ENCODE peak calls at places on chromosomes 3 and 15, in four cellular contexts. Z is IMR-90, X is H9, R is H1. N is an unnamed sample.

GRCh38 chr15:33028495-33028894 is 166.0 kb downstream of the FMN1 start:
- DNase-seq in X (no peak), R (no peak), Z (peak; percentile 37), N (no peak)

GRCh38 chr3:42868841-42869240 is 6.8 kb downstream of the CYP8B1 start:
- DNase-seq in X (no peak), R (no peak), Z (no peak), N (no peak)

GRCh38 chr3:134992180-134992579 is 197.1 kb downstream of the EPHB1 start:
- DNase-seq in Z (no peak), R (no peak), X (no peak), N (no peak)

GRCh38 chr15:22866066-22866465 is 27.6 kb downstream of the NIPA2 start:
- DNase-seq in R (no peak), X (no peak), Z (peak; percentile 19), N (no peak)

GRCh38 chr3:97927699-97928098 is 44.5 kb downstream of the RIOX2 start:
- DNase-seq in X (no peak), R (no peak), Z (peak; percentile 66), N (no peak)

GRCh38 chr3:117645561-117646242 is 936.1 kb downstream of the TUSC7 start:
- DNase-seq in R (no peak), Z (peak; percentile 58), X (no peak), N (no peak)

GRCh38 chr15:73691398-73691797 is 7.2 kb downstream of the CD276 start:
- DNase-seq in R (no peak), Z (peak; percentile 77), X (peak; percentile 86), N (no peak)

GRCh38 chr15:63369296-63369695 is 12.3 kb downstream of the CA12 start:
- DNase-seq in X (no peak), R (no peak), Z (no peak), N (no peak)

GRCh38 chr3:132380979-132381944 is 36.0 kb upstream of the DNAJC13 start:
- DNase-seq in R (no peak), X (peak; percentile 33), Z (no peak), N (no peak)

GRCh38 chr15:81939604-81940440 is 106.0 kb downstream of the MEX3B start:
- DNase-seq in R (peak; percentile 15), X (no peak), Z (peak; percentile 81), N (peak; percentile 30)

GRCh38 chr3:172307143-172307560 is 141.1 kb downstream of the GHSR start:
- DNase-seq in X (no peak), R (no peak), Z (peak; percentile 70), N (no peak)

GRCh38 chr3:194906970-194907629 is 221.4 kb downstream of the FAM43A start:
- DNase-seq in X (no peak), R (no peak), Z (no peak), N (no peak)

GRCh38 chr15:61390138-61390537 is 161.0 kb upstream of the RORA start:
- DNase-seq in R (no peak), X (no peak), Z (no peak), N (no peak)

GRCh38 chr3:64214697-64215018 is 10.6 kb downstream of the PRICKLE2 start:
- DNase-seq in Z (peak; percentile 76), R (no peak), X (no peak), N (no peak)
- H2BK5ac ChIP-seq in Z (peak overlapping the region; percentile 75), R (no peak overlapping the region), X (no peak overlapping the region), N (no peak overlapping the region)

DNA sequence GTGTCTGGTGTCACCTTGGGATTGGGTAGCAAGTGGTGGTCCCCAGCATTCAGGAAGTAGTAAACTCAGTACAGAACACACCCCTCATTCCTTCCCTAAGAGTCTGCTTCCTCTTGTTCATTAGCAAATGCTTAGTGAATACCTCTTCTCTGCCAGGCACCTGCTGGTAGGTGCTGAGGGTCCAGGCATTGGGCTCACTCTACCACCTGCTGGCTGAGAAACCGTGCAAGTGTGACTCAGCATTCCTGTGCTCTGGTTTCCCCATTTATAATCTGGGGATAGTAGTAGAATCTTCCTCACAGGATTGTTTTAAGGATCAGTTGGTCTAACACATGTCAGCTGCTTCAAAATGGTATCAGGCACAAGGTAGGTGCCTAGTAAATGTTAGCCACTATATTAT is 4.8 kb downstream of the SHF start:
- DNase-seq in X (peak; percentile 61), R (no peak), Z (no peak), N (no peak)
- H2AK5ac ChIP-seq in X (no peak overlapping the region), R (no peak overlapping the region), Z (no peak overlapping the region), N (no peak overlapping the region)

DNA sequence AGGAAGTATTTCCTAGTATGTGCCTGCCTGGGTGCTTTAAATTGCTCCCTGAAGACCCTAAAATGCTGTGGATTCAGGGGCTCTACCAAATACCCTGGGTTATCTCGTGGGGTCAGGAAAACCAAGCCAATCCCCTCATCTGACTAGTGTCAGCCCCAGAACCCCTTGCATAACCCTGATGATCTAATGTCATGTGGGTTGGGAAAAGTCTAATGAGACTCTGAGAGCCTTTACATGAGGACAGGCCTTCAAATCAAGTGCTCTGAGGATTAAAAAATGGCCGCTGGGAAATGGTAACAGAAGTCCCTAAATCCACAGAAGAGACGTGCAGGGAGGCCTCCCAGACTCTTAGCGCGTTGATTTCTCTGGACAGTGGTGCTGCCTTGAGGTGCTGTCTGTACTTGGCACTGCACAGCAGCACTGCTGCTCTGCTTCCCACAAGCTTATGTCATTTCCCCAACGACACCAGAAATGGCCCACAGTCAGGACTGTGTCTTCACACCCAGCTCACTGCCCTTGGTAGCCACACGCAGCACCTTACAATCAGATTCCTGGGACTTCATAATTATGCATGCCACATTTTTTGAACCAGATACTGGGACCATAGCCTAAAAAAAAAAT is 16.6 kb downstream of the EIF4E3 start:
- DNase-seq in X (no peak), R (no peak), Z (no peak), N (no peak)
- H3K27ac ChIP-seq in X (no peak overlapping the region), R (no peak overlapping the region), Z (no peak overlapping the region), N (no peak overlapping the region)

DNA sequence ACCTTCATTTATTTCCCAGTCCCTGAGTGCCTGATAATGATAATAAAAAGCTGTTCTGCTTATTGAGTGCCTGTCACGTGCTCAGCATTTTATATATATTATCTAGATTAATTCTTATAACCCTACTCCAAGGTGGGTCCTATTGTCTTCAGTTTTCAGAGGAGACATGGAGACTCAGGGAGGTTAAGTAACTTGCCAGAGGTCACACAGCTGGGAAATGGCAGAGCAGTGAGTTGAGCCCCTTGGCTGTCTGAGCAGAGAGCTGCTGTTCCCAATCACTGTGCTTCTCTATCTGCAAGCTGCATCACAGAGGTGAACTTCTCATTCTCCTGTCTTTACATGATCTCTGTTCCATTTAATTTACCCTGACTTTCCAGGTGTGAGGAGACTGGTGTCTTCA is 32.3 kb upstream of the MRPS22 start:
- DNase-seq in X (no peak), Z (no peak), R (no peak), N (no peak)
- H2BK5ac ChIP-seq in X (no peak overlapping the region), Z (peak overlapping the region; percentile 58), R (no peak overlapping the region), N (no peak overlapping the region)

DNA sequence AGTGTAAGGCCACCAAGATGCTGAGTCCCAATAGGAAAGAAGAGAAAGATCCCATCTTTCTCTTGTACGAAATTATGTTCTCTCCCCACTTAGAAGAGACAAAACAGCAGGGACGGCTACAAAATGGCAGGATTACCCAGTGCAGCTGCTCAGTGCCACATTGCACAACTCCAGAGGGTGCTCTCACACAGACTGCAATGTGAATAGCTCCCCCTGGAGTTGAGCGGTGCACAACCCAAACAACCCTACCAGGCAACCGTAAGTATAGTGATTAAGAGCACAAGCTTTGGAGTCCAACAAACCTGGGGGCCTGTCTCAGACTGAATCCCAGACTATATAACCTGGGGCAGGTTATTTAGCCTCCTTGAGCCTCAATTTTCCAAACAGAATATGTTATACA is 3.1 kb upstream of the BHLHE40 start:
- DNase-seq in R (peak; percentile 57), Z (peak; percentile 63), X (peak; percentile 83), N (no peak)
- H2AK5ac ChIP-seq in R (no peak overlapping the region), Z (no peak overlapping the region), X (no peak overlapping the region), N (no peak overlapping the region)